ENCODE peak calls at places on chromosome 22, in eight cellular contexts. One of them, this sample, is unnamed. For H3K27me3, the result is how much of the 10 kb centered on the place peaks cover.

GRCh38 chr22:38203090-38203810 is 1.5 kb downstream of the MAFF start:
- DNase-seq in Peyer's patch: peak
- DNase-seq in endodermal cell: peak
- DNase-seq in upper lobe of right lung: peak
- DNase-seq in K562: no peak
- DNase-seq in IMR-90: peak
- DNase-seq in CD4-positive, CD25-positive, alpha-beta regulatory T cell: no peak
- DNase-seq in psoas muscle: no peak
- DNase-seq in this sample: no peak

GRCh38 chr22:28600546-28601143 is 79.0 kb downstream of the TTC28 start:
- DNase-seq in CD4-positive, CD25-positive, alpha-beta regulatory T cell: no peak
- DNase-seq in K562: peak
- DNase-seq in IMR-90: peak
- DNase-seq in upper lobe of right lung: no peak
- DNase-seq in Peyer's patch: no peak
- DNase-seq in psoas muscle: no peak
- DNase-seq in endodermal cell: no peak
- DNase-seq in this sample: peak

GRCh38 chr22:19717691-19718254 is 3.5 kb downstream of the SEPTIN5 start:
- DNase-seq in CD4-positive, CD25-positive, alpha-beta regulatory T cell: peak
- DNase-seq in psoas muscle: peak
- DNase-seq in endodermal cell: peak
- DNase-seq in Peyer's patch: peak
- DNase-seq in IMR-90: peak
- DNase-seq in upper lobe of right lung: peak
- DNase-seq in K562: no peak
- DNase-seq in this sample: no peak

GRCh38 chr22:41334215-41334614 is 32.9 kb downstream of the ZC3H7B start:
- DNase-seq in upper lobe of right lung: no peak
- DNase-seq in endodermal cell: no peak
- DNase-seq in CD4-positive, CD25-positive, alpha-beta regulatory T cell: no peak
- DNase-seq in K562: no peak
- DNase-seq in IMR-90: no peak
- DNase-seq in psoas muscle: peak
- DNase-seq in Peyer's patch: no peak
- DNase-seq in this sample: no peak

GRCh38 chr22:36467946-36468345 is 13.5 kb downstream of the TXN2 start:
- DNase-seq in CD4-positive, CD25-positive, alpha-beta regulatory T cell: no peak
- DNase-seq in K562: peak
- DNase-seq in psoas muscle: peak
- DNase-seq in Peyer's patch: no peak
- DNase-seq in endodermal cell: no peak
- DNase-seq in IMR-90: peak
- DNase-seq in upper lobe of right lung: no peak
- DNase-seq in this sample: peak

GRCh38 chr22:19478466-19479357 is at the start of gene UFD1:
- DNase-seq in Peyer's patch: peak
- DNase-seq in psoas muscle: peak
- DNase-seq in endodermal cell: peak
- DNase-seq in K562: peak
- DNase-seq in CD4-positive, CD25-positive, alpha-beta regulatory T cell: peak
- DNase-seq in IMR-90: peak
- DNase-seq in upper lobe of right lung: peak
- DNase-seq in this sample: peak

GRCh38 chr22:22210375-22210774 is 34.2 kb upstream of the VPREB1 start:
- DNase-seq in K562: no peak
- DNase-seq in upper lobe of right lung: no peak
- DNase-seq in endodermal cell: no peak
- DNase-seq in Peyer's patch: no peak
- DNase-seq in CD4-positive, CD25-positive, alpha-beta regulatory T cell: no peak
- DNase-seq in psoas muscle: no peak
- DNase-seq in IMR-90: peak
- DNase-seq in this sample: peak

GRCh38 chr22:24950272-24950902 is 2.1 kb upstream of the KIAA1671 start:
- DNase-seq in IMR-90: peak
- DNase-seq in psoas muscle: no peak
- DNase-seq in endodermal cell: peak
- DNase-seq in Peyer's patch: no peak
- DNase-seq in K562: no peak
- DNase-seq in CD4-positive, CD25-positive, alpha-beta regulatory T cell: no peak
- DNase-seq in upper lobe of right lung: no peak
- DNase-seq in this sample: no peak

GRCh38 chr22:17397756-17398155 is 28.5 kb downstream of the CECR2 start:
- DNase-seq in endodermal cell: no peak
- DNase-seq in CD4-positive, CD25-positive, alpha-beta regulatory T cell: no peak
- DNase-seq in psoas muscle: no peak
- DNase-seq in upper lobe of right lung: no peak
- DNase-seq in IMR-90: no peak
- DNase-seq in K562: no peak
- DNase-seq in Peyer's patch: no peak
- DNase-seq in this sample: no peak

GRCh38 chr22:38070250-38070921 is 13.2 kb downstream of the PICK1 start:
- DNase-seq in upper lobe of right lung: no peak
- DNase-seq in endodermal cell: no peak
- DNase-seq in K562: no peak
- DNase-seq in Peyer's patch: no peak
- DNase-seq in psoas muscle: peak
- DNase-seq in CD4-positive, CD25-positive, alpha-beta regulatory T cell: no peak
- DNase-seq in IMR-90: no peak
- DNase-seq in this sample: no peak

GRCh38 chr22:39098026-39098425 is 982 bp downstream of the APOBEC3H start:
- DNase-seq in K562: no peak
- DNase-seq in upper lobe of right lung: no peak
- DNase-seq in CD4-positive, CD25-positive, alpha-beta regulatory T cell: no peak
- DNase-seq in IMR-90: no peak
- DNase-seq in Peyer's patch: no peak
- DNase-seq in psoas muscle: no peak
- DNase-seq in endodermal cell: peak
- DNase-seq in this sample: no peak

GRCh38 chr22:38755911-38756532 is at the start of gene SUN2:
- DNase-seq in psoas muscle: peak
- DNase-seq in endodermal cell: peak
- DNase-seq in upper lobe of right lung: peak
- DNase-seq in CD4-positive, CD25-positive, alpha-beta regulatory T cell: peak
- DNase-seq in K562: peak
- DNase-seq in Peyer's patch: peak
- DNase-seq in IMR-90: peak
- DNase-seq in this sample: no peak

GRCh38 chr22:27994481-27995331 is 75.7 kb upstream of the PITPNB start:
- DNase-seq in CD4-positive, CD25-positive, alpha-beta regulatory T cell: no peak
- DNase-seq in endodermal cell: no peak
- DNase-seq in Peyer's patch: no peak
- DNase-seq in IMR-90: no peak
- DNase-seq in K562: no peak
- DNase-seq in psoas muscle: no peak
- DNase-seq in upper lobe of right lung: peak
- DNase-seq in this sample: no peak

GRCh38 chr22:17098379-17098819 is 13.6 kb downstream of the IL17RA start:
- DNase-seq in IMR-90: no peak
- DNase-seq in Peyer's patch: no peak
- DNase-seq in endodermal cell: no peak
- DNase-seq in psoas muscle: no peak
- DNase-seq in upper lobe of right lung: peak
- DNase-seq in K562: peak
- DNase-seq in CD4-positive, CD25-positive, alpha-beta regulatory T cell: no peak
- DNase-seq in this sample: no peak

DNA sequence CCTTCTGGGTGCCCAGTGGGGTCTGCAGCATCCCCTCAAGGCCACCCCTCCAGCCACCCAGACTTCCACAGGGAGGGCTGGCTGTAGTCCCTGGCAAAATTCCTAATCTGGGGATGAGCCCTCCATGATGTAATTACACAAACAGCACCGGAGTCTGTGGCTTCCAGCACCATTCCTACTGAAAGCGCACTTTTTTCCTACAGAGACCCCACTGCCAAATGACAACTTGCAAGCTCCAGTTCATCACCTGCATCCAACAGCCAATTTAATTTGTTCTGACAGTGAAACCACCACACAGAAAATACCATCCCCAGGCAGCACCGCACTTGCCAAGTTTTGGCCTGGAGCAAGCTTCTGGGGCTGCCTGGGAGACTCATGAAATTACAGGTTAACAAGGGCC is 70.4 kb downstream of the TRMU start:
- DNase-seq in psoas muscle: no peak
- DNase-seq in CD4-positive, CD25-positive, alpha-beta regulatory T cell: no peak
- DNase-seq in endodermal cell: no peak
- DNase-seq in IMR-90: no peak
- DNase-seq in Peyer's patch: no peak
- DNase-seq in upper lobe of right lung: no peak
- DNase-seq in K562: no peak
- DNase-seq in this sample: no peak
- H3K27me3 ChIP-seq in psoas muscle: under half
- H3K27me3 ChIP-seq in CD4-positive, CD25-positive, alpha-beta regulatory T cell: under half
- H3K27me3 ChIP-seq in endodermal cell: under half
- H3K27me3 ChIP-seq in IMR-90: under half
- H3K27me3 ChIP-seq in Peyer's patch: under half
- H3K27me3 ChIP-seq in upper lobe of right lung: under half
- H3K27me3 ChIP-seq in K562: half or more
- H3K27me3 ChIP-seq in this sample: under half

GRCh38 chr22:42547562-42547961 is 6.2 kb upstream of the SERHL2 start:
- DNase-seq in upper lobe of right lung: no peak
- DNase-seq in CD4-positive, CD25-positive, alpha-beta regulatory T cell: no peak
- DNase-seq in psoas muscle: no peak
- DNase-seq in IMR-90: no peak
- DNase-seq in K562: no peak
- DNase-seq in endodermal cell: no peak
- DNase-seq in Peyer's patch: no peak
- DNase-seq in this sample: no peak

GRCh38 chr22:42553475-42554361 is at the start of gene SERHL2:
- DNase-seq in endodermal cell: peak
- DNase-seq in Peyer's patch: peak
- DNase-seq in CD4-positive, CD25-positive, alpha-beta regulatory T cell: peak
- DNase-seq in upper lobe of right lung: peak
- DNase-seq in K562: peak
- DNase-seq in psoas muscle: peak
- DNase-seq in IMR-90: peak
- DNase-seq in this sample: no peak

GRCh38 chr22:42544686-42545085 is 9.1 kb upstream of the SERHL2 start:
- DNase-seq in IMR-90: peak
- DNase-seq in Peyer's patch: no peak
- DNase-seq in upper lobe of right lung: no peak
- DNase-seq in CD4-positive, CD25-positive, alpha-beta regulatory T cell: no peak
- DNase-seq in psoas muscle: no peak
- DNase-seq in endodermal cell: no peak
- DNase-seq in K562: no peak
- DNase-seq in this sample: no peak

GRCh38 chr22:42548597-42549328 is 5.0 kb upstream of the SERHL2 start:
- DNase-seq in endodermal cell: peak
- DNase-seq in IMR-90: no peak
- DNase-seq in K562: no peak
- DNase-seq in Peyer's patch: no peak
- DNase-seq in upper lobe of right lung: no peak
- DNase-seq in CD4-positive, CD25-positive, alpha-beta regulatory T cell: no peak
- DNase-seq in psoas muscle: no peak
- DNase-seq in this sample: no peak

DNA sequence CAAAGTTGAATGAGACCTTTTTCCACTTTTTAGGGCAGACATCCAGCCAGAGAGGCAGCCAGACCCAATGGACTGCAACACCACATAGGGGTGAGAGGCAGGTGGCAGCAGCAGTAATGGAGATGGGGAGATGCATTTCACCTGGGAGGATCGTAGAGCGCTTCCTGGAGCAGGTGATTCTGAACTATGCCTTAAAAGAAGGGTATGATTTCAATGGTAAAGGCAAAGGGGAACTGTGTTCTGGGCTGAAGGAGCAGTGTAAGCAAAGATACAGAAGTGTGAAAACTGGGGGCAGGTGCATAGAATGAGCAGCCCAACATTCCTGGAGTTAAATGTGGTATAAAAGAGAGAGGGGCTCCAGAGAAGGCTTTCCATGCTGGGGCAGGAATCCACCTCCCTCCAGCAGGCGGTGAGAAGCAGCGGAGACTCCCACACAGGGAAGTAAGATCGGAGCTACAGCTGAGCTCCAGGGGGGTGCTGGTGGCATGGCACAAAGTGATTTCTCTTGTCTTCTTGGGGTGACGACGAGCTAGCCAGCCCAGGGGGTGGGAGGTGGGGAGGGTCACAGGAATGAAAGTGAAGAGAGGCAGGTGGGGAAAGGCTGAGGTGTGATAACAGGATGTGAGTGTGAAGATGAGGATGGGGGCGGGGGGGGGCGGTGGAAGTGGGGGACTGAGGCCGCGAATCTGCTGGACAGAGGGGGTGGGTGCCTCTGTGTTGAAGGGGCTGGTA is 4.3 kb upstream of the SERHL2 start:
- DNase-seq in upper lobe of right lung: no peak
- DNase-seq in endodermal cell: peak
- DNase-seq in IMR-90: no peak
- DNase-seq in K562: no peak
- DNase-seq in psoas muscle: no peak
- DNase-seq in CD4-positive, CD25-positive, alpha-beta regulatory T cell: no peak
- DNase-seq in Peyer's patch: no peak
- DNase-seq in this sample: no peak
- H3K27me3 ChIP-seq in upper lobe of right lung: under half
- H3K27me3 ChIP-seq in endodermal cell: under half
- H3K27me3 ChIP-seq in IMR-90: under half
- H3K27me3 ChIP-seq in K562: under half
- H3K27me3 ChIP-seq in psoas muscle: under half
- H3K27me3 ChIP-seq in CD4-positive, CD25-positive, alpha-beta regulatory T cell: under half
- H3K27me3 ChIP-seq in Peyer's patch: under half
- H3K27me3 ChIP-seq in this sample: under half

DNA sequence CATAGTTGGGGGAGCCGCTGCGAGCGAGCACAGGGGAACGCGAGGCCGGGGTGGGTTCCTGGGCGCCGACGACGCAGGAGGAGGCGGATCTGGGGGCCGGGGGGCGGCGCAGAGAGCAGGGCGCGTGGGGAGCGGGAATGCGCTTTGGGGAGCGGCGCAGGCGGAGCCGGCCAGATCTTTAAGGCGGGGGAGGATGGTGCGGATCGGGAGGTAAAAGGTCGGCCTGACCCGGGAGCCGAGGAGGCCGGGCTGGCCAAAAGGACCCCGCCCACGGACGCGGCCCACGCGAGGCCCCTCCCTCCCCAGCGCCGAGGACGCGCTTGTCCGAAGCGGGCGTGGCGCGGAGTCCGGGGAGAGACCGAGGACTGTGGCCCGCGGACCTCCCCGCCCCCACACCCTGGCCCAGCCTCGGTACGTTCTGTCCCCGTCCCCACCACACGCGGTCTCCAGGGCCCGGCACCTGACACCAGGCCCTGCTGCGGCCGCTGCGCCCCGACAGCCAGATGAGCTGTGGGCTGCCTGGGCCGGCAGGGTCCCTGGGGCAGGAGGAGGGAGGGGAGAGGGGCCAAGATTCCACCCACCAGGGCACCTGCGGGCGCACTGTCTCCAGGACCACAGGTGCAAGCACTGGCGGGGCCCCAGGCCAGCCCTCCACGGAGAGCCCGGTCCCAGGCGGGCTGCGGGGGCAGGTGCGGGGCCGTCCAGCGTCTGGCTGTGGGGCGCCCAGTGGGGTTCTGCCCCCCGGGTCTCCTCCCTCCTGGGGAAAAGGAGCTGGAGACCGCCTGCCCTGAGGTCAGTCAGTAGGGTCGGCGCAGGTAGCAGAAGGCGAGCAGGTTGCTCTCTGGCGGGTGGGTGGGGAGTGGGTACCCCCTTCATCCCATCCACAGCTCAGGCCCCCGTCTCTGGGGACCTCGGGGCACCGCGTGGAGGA is 10.9 kb downstream of the PIM3 start:
- DNase-seq in CD4-positive, CD25-positive, alpha-beta regulatory T cell: no peak
- DNase-seq in endodermal cell: peak
- DNase-seq in upper lobe of right lung: peak
- DNase-seq in IMR-90: no peak
- DNase-seq in Peyer's patch: peak
- DNase-seq in K562: peak
- DNase-seq in psoas muscle: peak
- DNase-seq in this sample: no peak
- H3K27me3 ChIP-seq in CD4-positive, CD25-positive, alpha-beta regulatory T cell: under half
- H3K27me3 ChIP-seq in endodermal cell: under half
- H3K27me3 ChIP-seq in upper lobe of right lung: under half
- H3K27me3 ChIP-seq in IMR-90: under half
- H3K27me3 ChIP-seq in Peyer's patch: under half
- H3K27me3 ChIP-seq in K562: under half
- H3K27me3 ChIP-seq in psoas muscle: under half
- H3K27me3 ChIP-seq in this sample: under half

GRCh38 chr22:46058591-46059519 is 81.9 kb upstream of the WNT7B start:
- DNase-seq in endodermal cell: peak
- DNase-seq in CD4-positive, CD25-positive, alpha-beta regulatory T cell: no peak
- DNase-seq in Peyer's patch: no peak
- DNase-seq in IMR-90: no peak
- DNase-seq in K562: no peak
- DNase-seq in upper lobe of right lung: peak
- DNase-seq in psoas muscle: no peak
- DNase-seq in this sample: no peak
- H3K27me3 ChIP-seq in endodermal cell: under half
- H3K27me3 ChIP-seq in CD4-positive, CD25-positive, alpha-beta regulatory T cell: under half
- H3K27me3 ChIP-seq in Peyer's patch: under half
- H3K27me3 ChIP-seq in IMR-90: under half
- H3K27me3 ChIP-seq in K562: under half
- H3K27me3 ChIP-seq in upper lobe of right lung: under half
- H3K27me3 ChIP-seq in psoas muscle: under half
- H3K27me3 ChIP-seq in this sample: under half

This sample was measured in kidney epithelial cell.